ENCODE peak calls at places on chromosomes 7 and 10, in nine cellular contexts. A is stimulated activated CD8-positive, alpha-beta memory T cell treated with anti-CD3 and anti-CD28 coated beads, Interleukin-2, amount 100 ng/mL, for 1 hour; B is iris pigment epithelial cell; U is fibroblast of lung; M is CD8-positive, alpha-beta memory T cell; Y is right atrium auricular region; I is NCI-H1694 treated with DMSO at 0.1 percent for 48 hours; N is mesothelial cell of epicardium; X is ELR. F is an unnamed sample.

GRCh38 chr7:1391449-1391848 is 67.8 kb downstream of the MICALL2 start:
- DNase-seq in A (no peak), B (no peak), U (no peak), M (no peak), Y (no peak), I (no peak), N (no peak), X (no peak), F (no peak)

GRCh38 chr10:48694371-48695030 is 9.8 kb downstream of the WDFY4 start:
- DNase-seq in A (no peak), B (no peak), U (no peak), M (no peak), Y (no peak), I (no peak), N (no peak), X (no peak), F (no peak)

GRCh38 chr7:141674201-141674671 is 27.7 kb downstream of the DENND11 start:
- DNase-seq in A (no peak), B (peak; percentile 22), U (peak; percentile 84), M (no peak), Y (no peak), I (no peak), N (no peak), X (no peak), F (peak; percentile 70)

GRCh38 chr7:74501298-74501697 is 47.6 kb downstream of the GTF2IRD1 start:
- DNase-seq in A (no peak), B (no peak), U (peak; percentile 21), M (no peak), Y (no peak), I (no peak), N (no peak), X (no peak), F (no peak)

GRCh38 chr7:138244606-138245005 is 168.3 kb downstream of the AKR1D1 start:
- DNase-seq in A (no peak), B (no peak), U (no peak), M (no peak), Y (no peak), I (no peak), N (no peak), X (no peak), F (no peak)

GRCh38 chr10:83606275-83606674 is 533.0 kb upstream of the GHITM start:
- DNase-seq in A (no peak), B (no peak), U (peak; percentile 46), M (no peak), Y (no peak), I (no peak), N (no peak), X (no peak), F (no peak)

GRCh38 chr10:6383099-6383812 is 180.5 kb downstream of the PFKFB3 start:
- DNase-seq in A (no peak), B (peak; percentile 54), U (peak; percentile 81), M (no peak), Y (no peak), I (no peak), N (no peak), X (peak; percentile 12), F (no peak)

GRCh38 chr10:12750526-12751201 is 250.8 kb downstream of the CCDC3 start:
- DNase-seq in A (no peak), B (no peak), U (peak; percentile 59), M (no peak), Y (no peak), I (no peak), N (no peak), X (no peak), F (no peak)

GRCh38 chr7:35430547-35431153 is 176.8 kb upstream of the TBX20 start:
- DNase-seq in A (no peak), B (peak; percentile 25), U (no peak), M (no peak), Y (no peak), I (peak; percentile 10), N (no peak), X (peak; percentile 49), F (peak; percentile 33)